ENCODE peak calls at places on chromosome 11, in five cellular contexts. One of them, this sample, is unnamed.

GRCh38 chr11:17376493-17376892 is 12.0 kb downstream of the KCNJ11 start:
- DNase-seq in A549: no peak
- DNase-seq in GM23338: no peak
- DNase-seq in HCT116: no peak
- DNase-seq in K562: no peak
- DNase-seq in this sample: no peak

GRCh38 chr11:118631510-118631909 is 24.1 kb downstream of the PHLDB1 start:
- DNase-seq in A549: no peak
- DNase-seq in GM23338: no peak
- DNase-seq in HCT116: no peak
- DNase-seq in K562: no peak
- DNase-seq in this sample: no peak

GRCh38 chr11:2217211-2218081 is 45.8 kb upstream of the TH start:
- DNase-seq in A549: no peak
- DNase-seq in GM23338: no peak
- DNase-seq in HCT116: no peak
- DNase-seq in K562: no peak
- DNase-seq in this sample: no peak

GRCh38 chr11:12418019-12418611 is 40.7 kb downstream of the PARVA start:
- DNase-seq in A549: no peak
- DNase-seq in GM23338: peak; percentile 39
- DNase-seq in HCT116: no peak
- DNase-seq in K562: no peak
- DNase-seq in this sample: no peak

GRCh38 chr11:130383363-130384168 is 44.8 kb downstream of the ADAMTS8 start:
- DNase-seq in A549: no peak
- DNase-seq in GM23338: peak; percentile 66
- DNase-seq in HCT116: no peak
- DNase-seq in K562: no peak
- DNase-seq in this sample: no peak

GRCh38 chr11:63504933-63505586 is 824 bp upstream of the LGALS12 start:
- DNase-seq in A549: no peak
- DNase-seq in GM23338: no peak
- DNase-seq in HCT116: no peak
- DNase-seq in K562: no peak
- DNase-seq in this sample: no peak

GRCh38 chr11:76796511-76797203 is 13.5 kb downstream of the TSKU start:
- DNase-seq in A549: no peak
- DNase-seq in GM23338: no peak
- DNase-seq in HCT116: no peak
- DNase-seq in K562: no peak
- DNase-seq in this sample: no peak

GRCh38 chr11:27040302-27041115 is at the start of gene BBOX1:
- DNase-seq in A549: no peak
- DNase-seq in GM23338: peak; percentile 11
- DNase-seq in HCT116: no peak
- DNase-seq in K562: no peak
- DNase-seq in this sample: no peak

GRCh38 chr11:68412593-68413475 is 47.7 kb upstream of the PPP6R3 start:
- DNase-seq in A549: no peak
- DNase-seq in GM23338: no peak
- DNase-seq in HCT116: no peak
- DNase-seq in K562: no peak
- DNase-seq in this sample: no peak

GRCh38 chr11:116653206-116653605 is 119.6 kb downstream of the BUD13 start:
- DNase-seq in A549: no peak
- DNase-seq in GM23338: no peak
- DNase-seq in HCT116: no peak
- DNase-seq in K562: no peak
- DNase-seq in this sample: no peak

GRCh38 chr11:117449111-117449693 is 121.5 kb downstream of the CEP164 start:
- DNase-seq in A549: no peak
- DNase-seq in GM23338: no peak
- DNase-seq in HCT116: no peak
- DNase-seq in K562: no peak
- DNase-seq in this sample: no peak

GRCh38 chr11:98616256-98616655 is 404.5 kb upstream of the CNTN5 start:
- DNase-seq in A549: no peak
- DNase-seq in GM23338: no peak
- DNase-seq in HCT116: no peak
- DNase-seq in K562: no peak
- DNase-seq in this sample: peak; percentile 0

GRCh38 chr11:5277807-5278206 is 8.1 kb upstream of the HBE1 start:
- DNase-seq in A549: no peak
- DNase-seq in GM23338: no peak
- DNase-seq in HCT116: no peak
- DNase-seq in K562: no peak
- DNase-seq in this sample: no peak

GRCh38 chr11:22079133-22079847 is 113.6 kb upstream of the ANO5 start:
- DNase-seq in A549: no peak
- DNase-seq in GM23338: no peak
- DNase-seq in HCT116: no peak
- DNase-seq in K562: no peak
- DNase-seq in this sample: no peak

GRCh38 chr11:60193687-60194433 is 11.0 kb upstream of the MS4A6A start:
- DNase-seq in A549: peak; percentile 60
- DNase-seq in GM23338: peak; percentile 87
- DNase-seq in HCT116: peak; percentile 56
- DNase-seq in K562: peak; percentile 52
- DNase-seq in this sample: peak; percentile 42

GRCh38 chr11:11027271-11027670 is 169.4 kb upstream of the ZBED5 start:
- DNase-seq in A549: peak; percentile 36
- DNase-seq in GM23338: no peak
- DNase-seq in HCT116: no peak
- DNase-seq in K562: no peak
- DNase-seq in this sample: no peak

GRCh38 chr11:95419915-95420314 is 188.9 kb upstream of the SESN3 start:
- DNase-seq in A549: no peak
- DNase-seq in GM23338: no peak
- DNase-seq in HCT116: no peak
- DNase-seq in K562: no peak
- DNase-seq in this sample: no peak

GRCh38 chr11:3050386-3051325 is 6.6 kb downstream of the CARS1 start:
- DNase-seq in A549: no peak
- DNase-seq in GM23338: no peak
- DNase-seq in HCT116: no peak
- DNase-seq in K562: no peak
- DNase-seq in this sample: no peak

GRCh38 chr11:119258983-119259382 is 52.8 kb downstream of the CBL start:
- DNase-seq in A549: no peak
- DNase-seq in GM23338: no peak
- DNase-seq in HCT116: no peak
- DNase-seq in K562: no peak
- DNase-seq in this sample: no peak

DNA sequence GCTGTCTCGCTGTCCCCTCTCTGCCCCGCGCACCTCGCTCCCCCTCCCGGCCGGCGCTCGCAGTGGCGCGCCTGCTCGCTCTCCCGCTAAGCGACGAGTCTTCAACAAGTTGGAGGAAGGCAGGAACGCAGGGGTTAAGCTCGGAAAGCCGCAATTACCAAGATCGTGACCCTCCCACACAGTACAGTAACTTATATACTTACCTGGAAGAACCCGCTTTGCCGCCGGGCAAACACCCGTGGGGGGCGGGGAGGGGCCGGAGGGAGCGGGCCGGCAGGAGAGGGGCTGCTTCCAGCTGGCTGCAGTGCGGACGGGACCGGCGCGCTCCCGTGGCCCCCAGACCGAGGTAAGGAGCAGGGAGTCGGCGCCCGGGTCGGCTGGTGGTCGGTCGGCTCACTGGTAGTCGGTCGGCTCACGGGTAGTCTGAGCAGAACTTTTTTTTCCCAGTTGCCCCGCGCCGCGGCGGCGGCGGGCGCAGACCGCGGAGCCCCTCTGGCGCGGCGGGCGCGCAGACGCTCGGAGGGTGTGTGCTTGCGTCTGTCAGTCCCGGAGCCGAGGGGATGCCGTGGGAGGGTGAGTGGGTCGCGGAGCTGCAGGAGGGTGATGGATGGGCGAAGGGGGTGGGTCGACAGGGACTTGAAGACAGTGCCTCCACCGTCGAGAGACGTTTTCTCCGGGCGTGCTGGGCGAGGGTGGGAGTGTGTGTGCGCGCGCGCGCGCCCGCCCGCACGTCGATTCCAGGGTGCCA is 101.2 kb upstream of the HSD17B12 start:
- DNase-seq in A549: peak; percentile 67
- DNase-seq in GM23338: peak; percentile 85
- DNase-seq in HCT116: no peak
- DNase-seq in K562: peak; percentile 41
- DNase-seq in this sample: no peak
- H3K4me1 ChIP-seq in A549: peaks cover 39% of the 10 kb centered on the region
- H3K4me1 ChIP-seq in GM23338: peaks cover 57% of the 10 kb centered on the region
- H3K4me1 ChIP-seq in HCT116: no peaks in the 10 kb centered on the region
- H3K4me1 ChIP-seq in K562: no peaks in the 10 kb centered on the region
- H3K4me1 ChIP-seq in this sample: peaks cover 32% of the 10 kb centered on the region

GRCh38 chr11:61969838-61970452 is 2.5 kb upstream of the FTH1 start:
- DNase-seq in A549: peak; percentile 57
- DNase-seq in GM23338: no peak
- DNase-seq in HCT116: no peak
- DNase-seq in K562: no peak
- DNase-seq in this sample: no peak
- TF ChIP-seq REST in A549: no peak
- TF ChIP-seq REST in GM23338: no peak
- TF ChIP-seq REST in HCT116: no peak
- TF ChIP-seq REST in K562: no peak
- TF ChIP-seq REST in this sample: no peak

GRCh38 chr11:122663764-122664163 is 8.2 kb downstream of the UBASH3B start:
- DNase-seq in A549: no peak
- DNase-seq in GM23338: no peak
- DNase-seq in HCT116: no peak
- DNase-seq in K562: no peak
- DNase-seq in this sample: no peak
- H3K4me1 ChIP-seq in A549: peaks cover 80% of the 10 kb centered on the region
- H3K4me1 ChIP-seq in GM23338: no peaks in the 10 kb centered on the region
- H3K4me1 ChIP-seq in HCT116: peaks cover 6% of the 10 kb centered on the region
- H3K4me1 ChIP-seq in K562: no peaks in the 10 kb centered on the region
- H3K4me1 ChIP-seq in this sample: peaks cover 49% of the 10 kb centered on the region

GRCh38 chr11:123188508-123189165 is 6.4 kb downstream of the CLMP start:
- DNase-seq in A549: no peak
- DNase-seq in GM23338: no peak
- DNase-seq in HCT116: no peak
- DNase-seq in K562: no peak
- DNase-seq in this sample: no peak
- TF ChIP-seq REST in A549: no peak
- TF ChIP-seq REST in GM23338: no peak
- TF ChIP-seq REST in HCT116: no peak
- TF ChIP-seq REST in K562: no peak
- TF ChIP-seq REST in this sample: no peak

GRCh38 chr11:111387318-111387863 is 8.3 kb upstream of the POU2AF1 start:
- DNase-seq in A549: no peak
- DNase-seq in GM23338: no peak
- DNase-seq in HCT116: no peak
- DNase-seq in K562: no peak
- DNase-seq in this sample: no peak
- H3K4me1 ChIP-seq in A549: no peaks in the 10 kb centered on the region
- H3K4me1 ChIP-seq in GM23338: no peaks in the 10 kb centered on the region
- H3K4me1 ChIP-seq in HCT116: no peaks in the 10 kb centered on the region
- H3K4me1 ChIP-seq in K562: no peaks in the 10 kb centered on the region
- H3K4me1 ChIP-seq in this sample: no peaks in the 10 kb centered on the region

GRCh38 chr11:110907629-110908028 is 195.4 kb upstream of the ARHGAP20 start:
- DNase-seq in A549: peak; percentile 5
- DNase-seq in GM23338: no peak
- DNase-seq in HCT116: no peak
- DNase-seq in K562: no peak
- DNase-seq in this sample: no peak

GRCh38 chr11:110903830-110904229 is 191.6 kb upstream of the ARHGAP20 start:
- DNase-seq in A549: no peak
- DNase-seq in GM23338: no peak
- DNase-seq in HCT116: no peak
- DNase-seq in K562: no peak
- DNase-seq in this sample: no peak

GRCh38 chr11:110909331-110909730 is 197.1 kb upstream of the ARHGAP20 start:
- DNase-seq in A549: no peak
- DNase-seq in GM23338: no peak
- DNase-seq in HCT116: no peak
- DNase-seq in K562: no peak
- DNase-seq in this sample: no peak

GRCh38 chr11:110912437-110912836 is 200.2 kb upstream of the ARHGAP20 start:
- DNase-seq in A549: no peak
- DNase-seq in GM23338: no peak
- DNase-seq in HCT116: no peak
- DNase-seq in K562: no peak
- DNase-seq in this sample: no peak

GRCh38 chr11:110908401-110909106 is 196.3 kb upstream of the ARHGAP20 start:
- DNase-seq in A549: peak; percentile 8
- DNase-seq in GM23338: no peak
- DNase-seq in HCT116: no peak
- DNase-seq in K562: no peak
- DNase-seq in this sample: no peak
- TF ChIP-seq REST in A549: no peak
- TF ChIP-seq REST in GM23338: no peak
- TF ChIP-seq REST in HCT116: no peak
- TF ChIP-seq REST in K562: no peak
- TF ChIP-seq REST in this sample: no peak

GRCh38 chr11:9756878-9757277 is 93.0 kb downstream of the SWAP70 start:
- DNase-seq in A549: no peak
- DNase-seq in GM23338: no peak
- DNase-seq in HCT116: no peak
- DNase-seq in K562: no peak
- DNase-seq in this sample: no peak

GRCh38 chr11:9756461-9756860 is 92.6 kb downstream of the SWAP70 start:
- DNase-seq in A549: no peak
- DNase-seq in GM23338: no peak
- DNase-seq in HCT116: no peak
- DNase-seq in K562: no peak
- DNase-seq in this sample: no peak

GRCh38 chr11:9757809-9758675 is 94.2 kb downstream of the SWAP70 start:
- DNase-seq in A549: peak; percentile 83
- DNase-seq in GM23338: peak; percentile 80
- DNase-seq in HCT116: peak; percentile 42
- DNase-seq in K562: peak; percentile 99
- DNase-seq in this sample: peak; percentile 38

GRCh38 chr11:9754041-9754471 is 90.2 kb downstream of the SWAP70 start:
- DNase-seq in A549: no peak
- DNase-seq in GM23338: no peak
- DNase-seq in HCT116: no peak
- DNase-seq in K562: no peak
- DNase-seq in this sample: no peak

DNA sequence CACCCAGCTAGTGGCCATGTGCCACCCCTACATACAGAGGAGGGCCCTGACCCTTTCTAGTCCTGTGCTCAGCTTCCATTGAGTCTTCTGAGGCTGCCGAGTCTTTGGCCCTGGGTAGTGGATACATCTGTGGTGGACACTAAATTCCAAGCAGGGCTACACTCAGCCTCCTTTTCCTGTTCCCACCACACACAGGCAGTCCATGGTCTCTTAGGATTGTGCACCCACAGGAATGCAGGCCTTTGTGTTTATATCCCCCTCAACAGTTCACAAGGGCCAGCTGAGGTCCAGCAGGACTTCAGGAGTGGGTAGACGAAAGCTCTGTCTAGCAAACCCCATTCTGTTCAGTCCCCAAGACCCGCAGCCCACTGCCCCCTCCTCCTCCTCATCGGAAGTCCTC is 91.7 kb downstream of the SWAP70 start:
- DNase-seq in A549: no peak
- DNase-seq in GM23338: no peak
- DNase-seq in HCT116: no peak
- DNase-seq in K562: no peak
- DNase-seq in this sample: no peak
- H3K4me1 ChIP-seq in A549: peaks cover 53% of the 10 kb centered on the region
- H3K4me1 ChIP-seq in GM23338: peaks cover 35% of the 10 kb centered on the region
- H3K4me1 ChIP-seq in HCT116: peaks cover 16% of the 10 kb centered on the region
- H3K4me1 ChIP-seq in K562: peaks cover 23% of the 10 kb centered on the region
- H3K4me1 ChIP-seq in this sample: peaks cover 84% of the 10 kb centered on the region

This sample was measured in Panc1.